ENCODE peak calls at places on chromosomes 11 and 22, in four cellular contexts. G is RWPE2, U is fibroblast of mammary gland, V is astrocyte of the spinal cord. X is an unnamed sample.

GRCh38 chr22:32558681-32559355 is 84.2 kb downstream of the FBXO7 start:
- DNase-seq in U (peak), G (peak), V (peak), X (no peak)

GRCh38 chr22:35022291-35022690 is 43.7 kb upstream of the ISX start:
- DNase-seq in G (no peak), V (no peak), U (no peak), X (no peak)

GRCh38 chr22:39234157-39234793 is 10.5 kb downstream of the PDGFB start:
- DNase-seq in U (no peak), V (peak), G (no peak), X (no peak)

GRCh38 chr11:100830978-100831732 is 144.1 kb downstream of the ARHGAP42 start:
- DNase-seq in G (no peak), V (peak), U (peak), X (no peak)

GRCh38 chr11:91776660-91777059 is 448.0 kb upstream of the FAT3 start:
- DNase-seq in G (no peak), U (no peak), V (no peak), X (no peak)

GRCh38 chr11:107691003-107691402 is 20.9 kb downstream of the SLN start:
- DNase-seq in V (peak), U (peak), G (no peak), X (no peak)

GRCh38 chr22:47150426-47150825 is 388.0 kb downstream of the TBC1D22A start:
- DNase-seq in G (no peak), U (no peak), V (no peak), X (no peak)

GRCh38 chr22:47022075-47022473 is 259.6 kb downstream of the TBC1D22A start:
- DNase-seq in G (no peak), V (no peak), U (no peak), X (no peak)

GRCh38 chr11:83545494-83545893 is 259.3 kb upstream of the CCDC90B start:
- DNase-seq in V (no peak), G (no peak), U (no peak), X (no peak)

GRCh38 chr11:79440451-79441158 is at the start of gene TENM4:
- DNase-seq in V (peak), G (peak), U (peak), X (peak)

GRCh38 chr22:22030493-22031182 is 48.1 kb upstream of the TOP3B start:
- DNase-seq in U (no peak), V (no peak), G (no peak), X (peak)

GRCh38 chr11:119885067-119885466 is 156.1 kb upstream of the NECTIN1 start:
- DNase-seq in V (no peak), U (no peak), G (no peak), X (no peak)

GRCh38 chr22:49321477-49322055 is 506.1 kb downstream of the BRD1 start:
- DNase-seq in U (no peak), V (no peak), G (no peak), X (no peak)

GRCh38 chr22:35749808-35750207 is 32.1 kb downstream of the APOL5 start:
- DNase-seq in G (no peak), V (no peak), U (peak), X (peak)

GRCh38 chr22:38946771-38947170 is 10.6 kb upstream of the APOBEC3A start:
- DNase-seq in V (no peak), U (no peak), G (no peak), X (no peak)

GRCh38 chr11:79672786-79673185 is 232.0 kb upstream of the TENM4 start:
- DNase-seq in G (no peak), U (no peak), V (no peak), X (no peak)

GRCh38 chr22:42985541-42985925 is 29.4 kb downstream of the PACSIN2 start:
- DNase-seq in V (no peak), G (no peak), U (no peak), X (no peak)

GRCh38 chr11:28040384-28040783 is 67.6 kb downstream of the KIF18A start:
- DNase-seq in G (no peak), V (no peak), U (no peak), X (no peak)

GRCh38 chr11:134291196-134291595 is 15.0 kb downstream of the GLB1L3 start:
- DNase-seq in V (no peak), U (no peak), G (no peak), X (no peak)

GRCh38 chr11:131666006-131666405 is 295.6 kb downstream of the NTM start:
- DNase-seq in G (peak), U (no peak), V (no peak), X (no peak)

GRCh38 chr11:70615036-70615875 is 216.9 kb downstream of the CTTN start:
- DNase-seq in V (no peak), G (no peak), U (no peak), X (no peak)

GRCh38 chr11:116530705-116531104 is 242.1 kb downstream of the BUD13 start:
- DNase-seq in U (no peak), G (no peak), V (no peak), X (no peak)